ENCODE peak calls at places on chromosomes 2 and 18, in ten cellular contexts. M is astrocyte of the cerebellum; Z is left lung; W is NCI-H2227 treated with DMSO at 0.1 percent for 48 hours; R is PC-3; Y is islet precursor cell; V is stimulated activated CD4-positive, alpha-beta T cell treated with anti-CD3 and anti-CD28 coated beads, Interleukin-15, amount 100 ng/mL, for 24 hours; A is fibroblast of villous mesenchyme; X is MCF 10A; I is kidney tubule cell. O is an unnamed sample.

GRCh38 chr2:39661771-39662325 is 3.9 kb upstream of the TMEM178A start:
- DNase-seq in W (no peak), I (no peak), R (no peak), V (no peak), M (no peak), Y (no peak), X (no peak), Z (no peak), A (peak), O (no peak)

GRCh38 chr2:226334981-226335720 is 464.5 kb downstream of the IRS1 start:
- DNase-seq in A (peak), R (peak), M (no peak), V (no peak), I (no peak), Z (no peak), X (no peak), W (no peak), Y (no peak), O (no peak)

GRCh38 chr18:24136967-24137373 is 1.9 kb upstream of the CABYR start:
- DNase-seq in W (no peak), I (no peak), V (no peak), X (peak), Y (no peak), A (peak), M (no peak), Z (no peak), R (peak), O (no peak)

GRCh38 chr2:25377822-25378421 is 36.2 kb upstream of the DNMT3A start:
- DNase-seq in A (no peak), Y (peak), W (no peak), M (no peak), V (no peak), Z (no peak), X (no peak), I (no peak), R (no peak), O (no peak)

GRCh38 chr18:35376393-35376741 is 770 bp downstream of the ZNF396 start:
- DNase-seq in I (peak), Y (peak), X (no peak), A (no peak), W (no peak), V (peak), M (no peak), Z (peak), R (no peak), O (peak)

GRCh38 chr2:223459328-223459939 is 142.7 kb downstream of the SCG2 start:
- DNase-seq in Y (no peak), Z (no peak), V (no peak), R (peak), W (peak), A (peak), M (no peak), I (no peak), X (peak), O (peak)

GRCh38 chr18:9971313-9971920 is 57.6 kb downstream of the VAPA start:
- DNase-seq in Y (peak), V (peak), A (peak), Z (no peak), R (peak), I (peak), M (peak), X (peak), W (peak), O (peak)

GRCh38 chr2:222451270-222451674 is 26.9 kb downstream of the SGPP2 start:
- DNase-seq in Z (no peak), R (no peak), Y (no peak), I (peak), V (no peak), A (peak), M (no peak), W (no peak), X (no peak), O (peak)

GRCh38 chr18:76656925-76657324 is 161.9 kb upstream of the ZNF516 start:
- DNase-seq in I (no peak), A (no peak), Z (no peak), V (no peak), M (no peak), W (no peak), R (no peak), Y (peak), X (no peak), O (no peak)

GRCh38 chr18:43846302-43846701 is 569.0 kb upstream of the SYT4 start:
- DNase-seq in A (no peak), X (no peak), I (no peak), R (no peak), Z (no peak), V (no peak), W (no peak), M (no peak), Y (no peak), O (no peak)

GRCh38 chr2:38178556-38179419 is 102.8 kb upstream of the CYP1B1 start:
- DNase-seq in Z (no peak), X (peak), R (peak), M (no peak), W (no peak), Y (peak), V (no peak), I (peak), A (peak), O (peak)

GRCh38 chr2:88247531-88247930 is 77.4 kb downstream of the THNSL2 start:
- DNase-seq in Z (no peak), R (peak), W (no peak), X (no peak), Y (no peak), I (peak), A (no peak), M (no peak), V (peak), O (no peak)

GRCh38 chr2:241008711-241009121 is 10.3 kb downstream of the SNED1 start:
- DNase-seq in Z (no peak), V (no peak), M (no peak), R (no peak), X (no peak), A (no peak), W (no peak), I (no peak), Y (peak), O (no peak)

GRCh38 chr18:46759885-46760284 is 3.0 kb upstream of the ST8SIA5 start:
- DNase-seq in I (no peak), R (no peak), W (peak), V (no peak), A (no peak), Z (no peak), M (no peak), Y (no peak), X (no peak), O (no peak)

GRCh38 chr18:10252494-10252893 is 201.9 kb upstream of the APCDD1 start:
- DNase-seq in V (no peak), X (no peak), A (no peak), Y (no peak), I (no peak), W (no peak), M (no peak), R (no peak), Z (no peak), O (no peak)

GRCh38 chr2:239818086-239818485 is 207.1 kb downstream of the NDUFA10 start:
- DNase-seq in Z (no peak), Y (no peak), I (no peak), R (no peak), X (no peak), A (no peak), W (no peak), V (no peak), M (no peak), O (no peak)

GRCh38 chr2:198040820-198041219 is 236.4 kb downstream of the PLCL1 start:
- DNase-seq in Y (no peak), W (no peak), A (no peak), V (no peak), R (no peak), M (no peak), Z (no peak), X (no peak), I (no peak), O (no peak)

O was measured in GM20000.